ENCODE peak calls at places on chromosomes 6 and 20, in seven cellular contexts. N, K, Z, P, W, S and B are unnamed samples.
A peak's percentile ranks its signal among the peaks of the same experiment; 100 is the strongest.

GRCh38 chr6:103870970-103871369 is 988.7 kb downstream of the HACE1 start:
- DNase-seq in S (no peak), W (no peak), P (no peak), K (no peak), N (no peak), Z (no peak), B (no peak)

GRCh38 chr6:156943816-156944215 is 166.6 kb downstream of the ARID1B start:
- DNase-seq in P (no peak), W (no peak), Z (no peak), S (no peak), K (no peak), N (no peak), B (no peak)

GRCh38 chr6:80366721-80367120 is 260.2 kb downstream of the BCKDHB start:
- DNase-seq in K (no peak), N (no peak), S (no peak), W (no peak), Z (no peak), P (no peak), B (no peak)

GRCh38 chr20:47620808-47621805 is 119.4 kb downstream of the NCOA3 start:
- DNase-seq in W (peak; percentile 51), Z (no peak), S (no peak), P (peak; percentile 75), K (peak; percentile 39), N (no peak), B (no peak)

GRCh38 chr6:125077453-125077852 is 76.1 kb upstream of the TPD52L1 start:
- DNase-seq in N (no peak), Z (no peak), P (peak; percentile 51), S (no peak), W (no peak), K (no peak), B (no peak)

GRCh38 chr6:109406196-109406595 is 23.9 kb upstream of the CD164 start:
- DNase-seq in S (peak; percentile 45), W (no peak), N (no peak), P (no peak), Z (no peak), K (no peak), B (no peak)

GRCh38 chr20:3045816-3046676 is at the start of gene MRPS26:
- DNase-seq in N (peak; percentile 65), W (peak; percentile 60), P (peak; percentile 97), K (peak; percentile 97), Z (peak; percentile 63), S (peak; percentile 51), B (peak; percentile 59)

GRCh38 chr6:12058164-12058926 is 46.2 kb downstream of the HIVEP1 start:
- DNase-seq in P (no peak), N (no peak), K (no peak), S (no peak), W (no peak), Z (no peak), B (no peak)

GRCh38 chr6:118551063-118551672 is 3.1 kb downstream of the PLN start:
- DNase-seq in Z (no peak), P (peak; percentile 67), N (no peak), W (peak; percentile 37), S (no peak), K (peak; percentile 59), B (no peak)

GRCh38 chr6:49933526-49933925 is 30.4 kb downstream of the DEFB114 start:
- DNase-seq in N (no peak), P (no peak), W (no peak), K (no peak), Z (no peak), S (no peak), B (no peak)

GRCh38 chr20:23269954-23270353 is 80.6 kb upstream of the NXT1 start:
- DNase-seq in S (no peak), K (peak; percentile 61), P (peak; percentile 11), Z (no peak), W (no peak), N (no peak), B (no peak)

GRCh38 chr6:167684276-167685104 is 142.2 kb upstream of the AFDN start:
- DNase-seq in W (no peak), P (peak; percentile 50), Z (no peak), S (no peak), N (no peak), K (no peak), B (no peak)

GRCh38 chr6:20160541-20161283 is 51.6 kb downstream of the MBOAT1 start:
- DNase-seq in S (no peak), Z (no peak), P (peak; percentile 4), W (no peak), N (no peak), K (no peak), B (no peak)

GRCh38 chr6:89411019-89411268 is 1.1 kb downstream of the RRAGD start:
- DNase-seq in P (peak; percentile 39), Z (no peak), N (no peak), K (no peak), W (no peak), S (no peak), B (no peak)

GRCh38 chr6:163392533-163392932 is 22.0 kb upstream of the QKI start:
- DNase-seq in S (no peak), W (peak; percentile 15), N (no peak), P (no peak), K (no peak), Z (no peak), B (no peak)

GRCh38 chr20:63855363-63856110 is 5.8 kb upstream of the ABHD16B start:
- DNase-seq in N (no peak), W (no peak), P (peak; percentile 59), S (no peak), K (no peak), Z (no peak), B (no peak)

GRCh38 chr20:53580376-53581111 is 13.1 kb downstream of the ZNF217 start:
- DNase-seq in P (no peak), K (no peak), N (no peak), Z (no peak), W (no peak), S (no peak), B (no peak)

GRCh38 chr6:166313255-166314070 is 5.3 kb upstream of the PRR18 start:
- DNase-seq in W (peak; percentile 53), N (no peak), K (peak; percentile 80), P (peak; percentile 77), S (no peak), Z (no peak), B (peak; percentile 12)

GRCh38 chr6:50815436-50816114 is 3.1 kb upstream of the TFAP2B start:
- DNase-seq in W (no peak), Z (no peak), N (no peak), K (no peak), S (no peak), P (no peak), B (no peak)

GRCh38 chr20:35871311-35871771 is 83.0 kb downstream of the SCAND1 start:
- DNase-seq in S (no peak), Z (no peak), W (no peak), P (no peak), K (no peak), N (no peak), B (no peak)

GRCh38 chr20:44123251-44123650 is 63.7 kb downstream of the JPH2 start:
- DNase-seq in W (no peak), S (no peak), P (no peak), Z (no peak), K (no peak), N (no peak), B (no peak)

GRCh38 chr6:111710439-111710838 is 104.8 kb upstream of the TRAF3IP2 start:
- DNase-seq in N (no peak), Z (no peak), W (no peak), S (no peak), K (no peak), P (no peak), B (no peak)

GRCh38 chr6:90870561-90870960 is 283.7 kb upstream of the MAP3K7 start:
- DNase-seq in Z (no peak), W (no peak), N (no peak), K (no peak), S (no peak), P (no peak), B (no peak)

GRCh38 chr6:148199584-148199983 is 143.1 kb upstream of the SASH1 start:
- DNase-seq in P (no peak), K (no peak), S (no peak), Z (no peak), W (no peak), N (no peak), B (no peak)